ENCODE peak calls at places on chromosomes 16 and 17, in five cellular contexts. K is skeletal muscle cell, X is neural progenitor cell, I is adrenal gland, G is HS-5. W is an unnamed sample.

GRCh38 chr16:83579027-83579426 is 228.8 kb upstream of the HSBP1 start:
- DNase-seq in K (no peak), X (no peak), I (no peak), G (no peak), W (no peak)

GRCh38 chr17:32357615-32358014 is 7.7 kb downstream of the ZNF207 start:
- DNase-seq in K (no peak), X (no peak), I (no peak), G (no peak), W (no peak)

GRCh38 chr16:75267631-75268264 is 16.3 kb upstream of the BCAR1 start:
- DNase-seq in K (no peak), X (no peak), I (peak), G (peak), W (no peak)

GRCh38 chr17:42311240-42312034 is 23.1 kb downstream of the STAT5A start:
- DNase-seq in K (peak), X (peak), I (peak), G (no peak), W (peak)

GRCh38 chr16:81651758-81652718 is 127.1 kb upstream of the PLCG2 start:
- DNase-seq in K (no peak), X (peak), I (no peak), G (no peak), W (no peak)

GRCh38 chr16:84277244-84277823 is 17.3 kb upstream of the WFDC1 start:
- DNase-seq in K (no peak), X (peak), I (peak), G (no peak), W (no peak)

GRCh38 chr16:3020247-3020603 is at the start of gene TNFRSF12A:
- DNase-seq in K (no peak), X (peak), I (peak), G (no peak), W (no peak)

GRCh38 chr17:17088511-17089205 is 46.4 kb downstream of the MPRIP start:
- DNase-seq in K (no peak), X (no peak), I (no peak), G (no peak), W (no peak)

GRCh38 chr16:3513892-3514600 is 13.2 kb downstream of the CLUAP1 start:
- DNase-seq in K (no peak), X (no peak), I (no peak), G (no peak), W (no peak)

W was measured in AG04449.